ENCODE peak calls at places on chromosomes 1 and 21, in seven cellular contexts. M is A673; N is NCI-H526; W is stimulated activated CD4-positive, alpha-beta T cell treated with anti-CD3 and anti-CD28 coated beads, TNF-alpha, amount 100 ng/mL, for 4 hours; T is Right ventricle myocardium superior; U is posterior cingulate gyrus; Y is NCI-H1436. G is an unnamed sample.

GRCh38 chr1:36008546-36009197 is 75.2 kb upstream of the TEKT2 start:
- DNase-seq in T (no peak), U (no peak), W (no peak), N (no peak), Y (no peak), M (no peak), G (no peak)

GRCh38 chr1:220813013-220813412 is 26.3 kb downstream of the MTARC1 start:
- DNase-seq in M (peak), U (no peak), W (no peak), N (no peak), T (no peak), Y (no peak), G (no peak)

GRCh38 chr1:20723537-20724363 is 5.9 kb upstream of the KIF17 start:
- DNase-seq in Y (no peak), T (no peak), W (no peak), U (peak), M (no peak), N (no peak), G (no peak)

GRCh38 chr1:15965228-15965767 is 10.6 kb downstream of the ZBTB17 start:
- DNase-seq in M (peak), N (no peak), U (peak), Y (no peak), W (no peak), T (no peak), G (no peak)

GRCh38 chr1:246765521-246765920 is 41.3 kb downstream of the SCCPDH start:
- DNase-seq in U (no peak), T (no peak), M (no peak), N (no peak), Y (no peak), W (no peak), G (no peak)

GRCh38 chr1:54883349-54884102 is 3.5 kb downstream of the DHCR24 start:
- DNase-seq in T (no peak), N (no peak), M (no peak), U (no peak), W (no peak), Y (no peak), G (no peak)

GRCh38 chr1:3521426-3521825 is 67.0 kb downstream of the ARHGEF16 start:
- DNase-seq in T (no peak), N (peak), W (no peak), M (no peak), U (no peak), Y (no peak), G (no peak)

GRCh38 chr1:159008744-159009188 is 941 bp upstream of the IFI16 start:
- DNase-seq in W (peak), N (no peak), M (no peak), U (no peak), T (no peak), Y (no peak), G (no peak)

GRCh38 chr1:34052565-34052964 is 112.5 kb downstream of the CSMD2 start:
- DNase-seq in T (no peak), W (no peak), M (no peak), U (no peak), N (no peak), Y (no peak), G (no peak)

GRCh38 chr1:46396429-46397398 is 2.6 kb downstream of the FAAH start:
- DNase-seq in W (no peak), Y (peak), T (no peak), M (no peak), U (peak), N (no peak), G (no peak)

GRCh38 chr1:91735266-91735845 is 150.6 kb downstream of the TGFBR3 start:
- DNase-seq in N (no peak), W (no peak), Y (no peak), T (no peak), M (no peak), U (no peak), G (no peak)

GRCh38 chr1:71296551-71296950 is 215.7 kb upstream of the ZRANB2 start:
- DNase-seq in W (no peak), N (no peak), Y (no peak), U (no peak), M (no peak), T (no peak), G (no peak)

GRCh38 chr21:27813750-27814149 is 846.9 kb upstream of the ADAMTS5 start:
- DNase-seq in T (peak), U (peak), Y (no peak), W (no peak), M (no peak), N (no peak), G (no peak)

GRCh38 chr1:33735624-33736023 is 128.3 kb upstream of the HMGB4 start:
- DNase-seq in Y (no peak), T (no peak), M (peak), U (no peak), N (peak), W (no peak), G (no peak)

GRCh38 chr1:236287757-236288619 is 6.2 kb upstream of the ERO1B start:
- DNase-seq in W (no peak), U (no peak), N (peak), T (no peak), Y (peak), M (peak), G (no peak)

GRCh38 chr1:247681288-247681897 is 1.9 kb upstream of the OR13G1 start:
- DNase-seq in U (peak), Y (peak), W (no peak), T (no peak), M (peak), N (peak), G (peak)

GRCh38 chr21:42414928-42415769 is 11.4 kb downstream of the UBASH3A start:
- DNase-seq in M (peak), U (peak), Y (no peak), N (no peak), W (peak), T (no peak), G (no peak)

GRCh38 chr1:56434659-56435202 is 144.6 kb downstream of the PLPP3 start:
- DNase-seq in Y (no peak), T (no peak), U (no peak), W (no peak), M (no peak), N (no peak), G (no peak)

GRCh38 chr1:46406881-46407608 is 12.9 kb downstream of the FAAH start:
- DNase-seq in M (no peak), W (no peak), T (no peak), U (no peak), N (no peak), Y (no peak), G (no peak)

GRCh38 chr1:33093004-33093403 is 12.1 kb downstream of the AZIN2 start:
- DNase-seq in T (no peak), M (no peak), W (no peak), U (no peak), N (peak), Y (no peak), G (no peak)

GRCh38 chr1:98342556-98342955 is 319.0 kb upstream of the SNX7 start:
- DNase-seq in T (no peak), M (no peak), N (no peak), U (no peak), Y (no peak), W (no peak), G (no peak)

GRCh38 chr1:212328248-212328647 is 43.0 kb downstream of the PPP2R5A start:
- DNase-seq in U (no peak), W (no peak), M (no peak), T (no peak), Y (no peak), N (no peak), G (no peak)

GRCh38 chr1:89724369-89725015 is 91.6 kb downstream of the LRRC8C start:
- DNase-seq in M (no peak), W (peak), Y (no peak), N (no peak), T (peak), U (no peak), G (no peak)

GRCh38 chr1:154006136-154006535 is 15.6 kb downstream of the RPS27 start:
- DNase-seq in W (no peak), U (no peak), Y (no peak), M (no peak), N (no peak), T (no peak), G (no peak)